ENCODE peak calls at places on chromosomes 13 and 19, in four cellular contexts. E, L, Z and P are unnamed samples.

GRCh38 chr13:59890064-59890463 is 273.7 kb downstream of the DIAPH3 start:
- DNase-seq in E (no peak), L (no peak), Z (no peak), P (no peak)

GRCh38 chr13:97108535-97108910 is 113.6 kb upstream of the MBNL2 start:
- DNase-seq in E (no peak), L (no peak), Z (no peak), P (no peak)

GRCh38 chr19:1523412-1524205 is at the start of gene PLK5:
- DNase-seq in E (no peak), L (no peak), Z (no peak), P (no peak)

GRCh38 chr13:51380269-51380668 is 40.8 kb downstream of the SERPINE3 start:
- DNase-seq in E (no peak), L (no peak), Z (no peak), P (no peak)

GRCh38 chr19:8081569-8082550 is 29.3 kb downstream of the CCL25 start:
- DNase-seq in E (no peak), L (no peak), Z (no peak), P (no peak)

GRCh38 chr19:58562126-58563033 is 4.0 kb upstream of the UBE2M start:
- DNase-seq in E (no peak), L (peak; percentile 86), Z (no peak), P (peak; percentile 42)

GRCh38 chr19:42113641-42114348 is 18.5 kb downstream of the POU2F2 start:
- DNase-seq in E (no peak), L (peak; percentile 85), Z (no peak), P (peak; percentile 74)

GRCh38 chr19:1401138-1401888 is at the start of gene GAMT:
- DNase-seq in E (no peak), L (peak; percentile 64), Z (no peak), P (peak; percentile 95)

GRCh38 chr19:13150919-13151604 is 851 bp downstream of the IER2 start:
- DNase-seq in E (no peak), L (no peak), Z (no peak), P (no peak)

GRCh38 chr13:111122631-111123030 is 7.5 kb downstream of the ARHGEF7 start:
- DNase-seq in E (no peak), L (no peak), Z (no peak), P (no peak)

GRCh38 chr19:38519168-38519567 is 85.7 kb downstream of the RYR1 start:
- DNase-seq in E (no peak), L (no peak), Z (no peak), P (no peak)

GRCh38 chr19:48837081-48837524 is 812 bp upstream of the HSD17B14 start:
- DNase-seq in E (peak; percentile 69), L (peak; percentile 91), Z (peak; percentile 88), P (peak; percentile 91)

GRCh38 chr19:48837586-48838191 is 1.4 kb upstream of the HSD17B14 start:
- DNase-seq in E (no peak), L (no peak), Z (no peak), P (no peak)

GRCh38 chr19:48835734-48836088 is 580 bp downstream of the HSD17B14 start:
- DNase-seq in E (peak; percentile 80), L (peak; percentile 95), Z (peak; percentile 91), P (peak; percentile 89)

GRCh38 chr19:48833977-48834376 is 2.3 kb downstream of the HSD17B14 start:
- DNase-seq in E (no peak), L (no peak), Z (no peak), P (no peak)

GRCh38 chr19:48836089-48837017 is at the start of gene HSD17B14:
- DNase-seq in E (no peak), L (no peak), Z (peak; percentile 73), P (no peak)
- TF ChIP-seq CTCF in E (peak; percentile 24), L (no peak), Z (peak; percentile 47), P (no peak)

GRCh38 chr13:29260684-29261083 is 334.8 kb downstream of the SLC7A1 start:
- DNase-seq in E (no peak), L (peak; percentile 32), Z (no peak), P (no peak)
- TF ChIP-seq CTCF in E (peak; percentile 43), L (peak; percentile 34), Z (peak; percentile 35), P (no peak)

GRCh38 chr13:80037505-80037888 is 303.4 kb downstream of the SPRY2 start:
- DNase-seq in E (no peak), L (peak; percentile 16), Z (no peak), P (no peak)
- TF ChIP-seq CTCF in E (no peak), L (no peak), Z (no peak), P (no peak)

DNA sequence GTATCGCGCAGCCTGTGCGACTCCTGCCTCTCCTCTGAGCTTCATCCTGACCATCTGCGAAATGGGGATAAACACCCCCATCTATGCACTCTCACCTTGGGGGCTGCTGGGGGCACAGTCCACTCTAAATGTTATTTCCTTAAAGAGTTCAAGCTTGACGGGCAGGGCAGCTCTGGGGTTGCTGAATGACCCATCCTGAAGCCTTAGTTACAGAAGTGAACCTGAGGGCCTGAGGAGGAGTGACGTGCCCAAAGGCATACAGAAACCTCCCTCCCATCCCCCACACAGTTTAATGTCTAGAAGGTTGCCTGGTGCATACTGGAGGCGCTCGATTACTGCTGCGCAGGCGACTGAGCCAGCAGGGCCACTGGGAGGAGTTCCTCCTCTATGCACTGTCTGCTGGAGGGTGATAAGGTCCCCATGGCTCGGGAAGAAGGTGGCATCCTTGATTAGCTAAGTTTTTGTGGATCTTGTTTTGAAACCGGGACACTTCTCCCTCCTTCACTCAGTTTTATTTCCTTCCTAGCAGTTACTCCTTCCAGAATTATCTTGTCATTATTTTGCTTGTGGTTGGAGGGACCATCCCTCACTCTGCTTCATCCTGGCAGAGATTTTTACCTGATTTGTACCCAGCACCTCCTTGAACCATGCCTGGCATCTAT is 572 bp upstream of the FKBP8 start:
- DNase-seq in E (no peak), L (peak; percentile 91), Z (no peak), P (peak; percentile 90)
- TF ChIP-seq CTCF in E (no peak), L (no peak), Z (no peak), P (peak; percentile 7)

DNA sequence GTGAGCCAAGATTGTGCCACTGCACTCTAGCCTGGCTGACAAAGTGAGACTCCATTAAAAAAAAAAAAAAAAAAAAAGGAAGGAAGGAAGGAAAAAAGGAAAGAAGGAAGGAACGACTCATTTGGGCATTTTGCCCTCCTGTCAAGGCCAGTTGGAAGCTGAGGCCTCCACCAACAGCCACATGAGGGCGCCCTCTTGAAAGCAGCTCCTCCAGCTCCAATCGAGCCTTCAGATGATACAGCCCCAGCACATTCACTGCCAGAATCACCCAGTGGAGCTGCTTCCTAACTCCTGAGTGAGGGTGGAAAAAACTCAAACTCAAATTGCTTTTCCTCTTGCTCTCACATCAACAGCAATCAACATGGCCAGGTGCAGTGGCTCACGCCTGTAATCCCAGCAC is 40.9 kb downstream of the GNG7 start:
- DNase-seq in E (no peak), L (peak; percentile 51), Z (no peak), P (no peak)
- TF ChIP-seq CTCF in E (no peak), L (peak; percentile 25), Z (peak; percentile 51), P (no peak)